ENCODE peak calls at places on chromosomes 4 and X, in five cellular contexts. One of them, this sample, is unnamed.

GRCh38 chrX:16876696-16877095 is 6.5 kb upstream of the RBBP7 start:
- DNase-seq in epithelial cell of esophagus: no peak
- DNase-seq in brain microvascular endothelial cell: no peak
- DNase-seq in tibial artery: no peak
- DNase-seq in dorsolateral prefrontal cortex: no peak
- DNase-seq in this sample: no peak

GRCh38 chr4:167956676-167957075 is 135.7 kb upstream of the ANXA10 start:
- DNase-seq in dorsolateral prefrontal cortex: no peak
- DNase-seq in epithelial cell of esophagus: peak
- DNase-seq in brain microvascular endothelial cell: no peak
- DNase-seq in tibial artery: no peak
- DNase-seq in this sample: peak

GRCh38 chr4:147864591-147864990 is 132.7 kb downstream of the ARHGAP10 start:
- DNase-seq in epithelial cell of esophagus: no peak
- DNase-seq in dorsolateral prefrontal cortex: no peak
- DNase-seq in tibial artery: no peak
- DNase-seq in brain microvascular endothelial cell: no peak
- DNase-seq in this sample: peak

GRCh38 chr4:186669159-186669720 is 54.4 kb downstream of the FAT1 start:
- DNase-seq in brain microvascular endothelial cell: peak
- DNase-seq in tibial artery: peak
- DNase-seq in dorsolateral prefrontal cortex: no peak
- DNase-seq in epithelial cell of esophagus: peak
- DNase-seq in this sample: peak

GRCh38 chr4:26557164-26557563 is 26.7 kb upstream of the TBC1D19 start:
- DNase-seq in dorsolateral prefrontal cortex: no peak
- DNase-seq in epithelial cell of esophagus: peak
- DNase-seq in tibial artery: no peak
- DNase-seq in brain microvascular endothelial cell: peak
- DNase-seq in this sample: peak

GRCh38 chrX:134846042-134846441 is 144.7 kb upstream of the SMIM10 start:
- DNase-seq in tibial artery: no peak
- DNase-seq in brain microvascular endothelial cell: no peak
- DNase-seq in dorsolateral prefrontal cortex: no peak
- DNase-seq in epithelial cell of esophagus: no peak
- DNase-seq in this sample: no peak

GRCh38 chrX:110871839-110872238 is 76.2 kb upstream of the CHRDL1 start:
- DNase-seq in epithelial cell of esophagus: no peak
- DNase-seq in dorsolateral prefrontal cortex: no peak
- DNase-seq in brain microvascular endothelial cell: no peak
- DNase-seq in tibial artery: no peak
- DNase-seq in this sample: no peak

GRCh38 chr4:140423106-140423505 is 4.3 kb downstream of the CLGN start:
- DNase-seq in dorsolateral prefrontal cortex: no peak
- DNase-seq in epithelial cell of esophagus: peak
- DNase-seq in tibial artery: no peak
- DNase-seq in brain microvascular endothelial cell: no peak
- DNase-seq in this sample: peak

GRCh38 chrX:19303216-19303880 is 40.4 kb upstream of the PDHA1 start:
- DNase-seq in tibial artery: peak
- DNase-seq in dorsolateral prefrontal cortex: no peak
- DNase-seq in epithelial cell of esophagus: peak
- DNase-seq in brain microvascular endothelial cell: peak
- DNase-seq in this sample: peak

GRCh38 chrX:79854469-79854868 is 160.1 kb upstream of the TBX22 start:
- DNase-seq in brain microvascular endothelial cell: no peak
- DNase-seq in epithelial cell of esophagus: no peak
- DNase-seq in dorsolateral prefrontal cortex: no peak
- DNase-seq in tibial artery: no peak
- DNase-seq in this sample: no peak

GRCh38 chr4:8664031-8664805 is 71.7 kb downstream of the CPZ start:
- DNase-seq in tibial artery: no peak
- DNase-seq in dorsolateral prefrontal cortex: no peak
- DNase-seq in epithelial cell of esophagus: no peak
- DNase-seq in brain microvascular endothelial cell: no peak
- DNase-seq in this sample: no peak

GRCh38 chr4:107151173-107151572 is 115.1 kb upstream of the DKK2 start:
- DNase-seq in epithelial cell of esophagus: no peak
- DNase-seq in tibial artery: no peak
- DNase-seq in brain microvascular endothelial cell: no peak
- DNase-seq in dorsolateral prefrontal cortex: no peak
- DNase-seq in this sample: no peak

GRCh38 chr4:8940792-8941491 is 69.3 kb upstream of the HMX1 start:
- DNase-seq in tibial artery: no peak
- DNase-seq in epithelial cell of esophagus: no peak
- DNase-seq in dorsolateral prefrontal cortex: no peak
- DNase-seq in brain microvascular endothelial cell: no peak
- DNase-seq in this sample: no peak

GRCh38 chr4:25180524-25181131 is 20.4 kb upstream of the SEPSECS start:
- DNase-seq in dorsolateral prefrontal cortex: no peak
- DNase-seq in brain microvascular endothelial cell: peak
- DNase-seq in epithelial cell of esophagus: peak
- DNase-seq in tibial artery: no peak
- DNase-seq in this sample: no peak

GRCh38 chr4:48506716-48507115 is 16.7 kb downstream of the ZAR1 start:
- DNase-seq in brain microvascular endothelial cell: no peak
- DNase-seq in epithelial cell of esophagus: no peak
- DNase-seq in tibial artery: no peak
- DNase-seq in dorsolateral prefrontal cortex: no peak
- DNase-seq in this sample: no peak

GRCh38 chr4:64465263-64465662 is 56.0 kb upstream of the TECRL start:
- DNase-seq in brain microvascular endothelial cell: peak
- DNase-seq in dorsolateral prefrontal cortex: no peak
- DNase-seq in epithelial cell of esophagus: no peak
- DNase-seq in tibial artery: no peak
- DNase-seq in this sample: no peak

GRCh38 chrX:65581661-65582339 is 47.2 kb upstream of the LAS1L start:
- DNase-seq in tibial artery: peak
- DNase-seq in brain microvascular endothelial cell: peak
- DNase-seq in epithelial cell of esophagus: peak
- DNase-seq in dorsolateral prefrontal cortex: peak
- DNase-seq in this sample: peak

GRCh38 chr4:87913871-87914270 is 61.6 kb upstream of the SPP1 start:
- DNase-seq in dorsolateral prefrontal cortex: no peak
- DNase-seq in epithelial cell of esophagus: no peak
- DNase-seq in tibial artery: no peak
- DNase-seq in brain microvascular endothelial cell: no peak
- DNase-seq in this sample: no peak

GRCh38 chrX:135295238-135295943 is 13.9 kb upstream of the ETDC start:
- DNase-seq in tibial artery: peak
- DNase-seq in dorsolateral prefrontal cortex: peak
- DNase-seq in epithelial cell of esophagus: peak
- DNase-seq in brain microvascular endothelial cell: peak
- DNase-seq in this sample: peak

GRCh38 chr4:31467781-31468180 is 747.6 kb downstream of the PCDH7 start:
- DNase-seq in brain microvascular endothelial cell: peak
- DNase-seq in tibial artery: no peak
- DNase-seq in dorsolateral prefrontal cortex: no peak
- DNase-seq in epithelial cell of esophagus: peak
- DNase-seq in this sample: no peak

GRCh38 chrX:111284615-111285294 is 14.5 kb upstream of the CAPN6 start:
- DNase-seq in dorsolateral prefrontal cortex: no peak
- DNase-seq in epithelial cell of esophagus: no peak
- DNase-seq in tibial artery: no peak
- DNase-seq in brain microvascular endothelial cell: no peak
- DNase-seq in this sample: no peak

GRCh38 chr4:33407496-33407895 is 2687.3 kb downstream of the PCDH7 start:
- DNase-seq in tibial artery: no peak
- DNase-seq in dorsolateral prefrontal cortex: no peak
- DNase-seq in epithelial cell of esophagus: peak
- DNase-seq in brain microvascular endothelial cell: no peak
- DNase-seq in this sample: peak

GRCh38 chr4:20520901-20521300 is 179.4 kb upstream of the PACRGL start:
- DNase-seq in brain microvascular endothelial cell: peak
- DNase-seq in epithelial cell of esophagus: peak
- DNase-seq in tibial artery: no peak
- DNase-seq in dorsolateral prefrontal cortex: no peak
- DNase-seq in this sample: peak

GRCh38 chr4:114398386-114398785 is 200.2 kb upstream of the UGT8 start:
- DNase-seq in epithelial cell of esophagus: no peak
- DNase-seq in brain microvascular endothelial cell: no peak
- DNase-seq in dorsolateral prefrontal cortex: no peak
- DNase-seq in tibial artery: no peak
- DNase-seq in this sample: no peak

GRCh38 chr4:174697896-174698295 is 131.2 kb downstream of the GLRA3 start:
- DNase-seq in epithelial cell of esophagus: no peak
- DNase-seq in tibial artery: no peak
- DNase-seq in brain microvascular endothelial cell: no peak
- DNase-seq in dorsolateral prefrontal cortex: no peak
- DNase-seq in this sample: no peak

GRCh38 chr4:141131738-141132688 is 1.3 kb downstream of the RNF150 start:
- DNase-seq in tibial artery: peak
- DNase-seq in brain microvascular endothelial cell: peak
- DNase-seq in epithelial cell of esophagus: no peak
- DNase-seq in dorsolateral prefrontal cortex: no peak
- DNase-seq in this sample: peak

GRCh38 chr4:82043809-82044137 is 330.0 kb downstream of the HNRNPD start:
- DNase-seq in epithelial cell of esophagus: peak
- DNase-seq in brain microvascular endothelial cell: no peak
- DNase-seq in dorsolateral prefrontal cortex: no peak
- DNase-seq in tibial artery: no peak
- DNase-seq in this sample: no peak

GRCh38 chr4:32148120-32148666 is 1428.0 kb downstream of the PCDH7 start:
- DNase-seq in dorsolateral prefrontal cortex: no peak
- DNase-seq in tibial artery: no peak
- DNase-seq in brain microvascular endothelial cell: no peak
- DNase-seq in epithelial cell of esophagus: peak
- DNase-seq in this sample: no peak

GRCh38 chrX:129600981-129601424 is 53.8 kb downstream of the APLN start:
- DNase-seq in dorsolateral prefrontal cortex: peak
- DNase-seq in brain microvascular endothelial cell: peak
- DNase-seq in epithelial cell of esophagus: peak
- DNase-seq in tibial artery: no peak
- DNase-seq in this sample: peak

GRCh38 chrX:130213376-130213775 is 41.6 kb downstream of the RAB33A start:
- DNase-seq in epithelial cell of esophagus: no peak
- DNase-seq in tibial artery: no peak
- DNase-seq in dorsolateral prefrontal cortex: no peak
- DNase-seq in brain microvascular endothelial cell: no peak
- DNase-seq in this sample: no peak

GRCh38 chrX:49878834-49879655 is at the start of gene USP27X:
- DNase-seq in brain microvascular endothelial cell: peak
- DNase-seq in tibial artery: peak
- DNase-seq in epithelial cell of esophagus: peak
- DNase-seq in dorsolateral prefrontal cortex: peak
- DNase-seq in this sample: peak

GRCh38 chr4:137545461-137545861 is 13.2 kb upstream of the PCDH18 start:
- DNase-seq in dorsolateral prefrontal cortex: peak
- DNase-seq in tibial artery: peak
- DNase-seq in epithelial cell of esophagus: no peak
- DNase-seq in brain microvascular endothelial cell: peak
- DNase-seq in this sample: peak

GRCh38 chr4:16227462-16227868 is 1.2 kb upstream of the TAPT1 start:
- DNase-seq in tibial artery: peak
- DNase-seq in epithelial cell of esophagus: peak
- DNase-seq in dorsolateral prefrontal cortex: peak
- DNase-seq in brain microvascular endothelial cell: peak
- DNase-seq in this sample: peak

GRCh38 chrX:69025802-69026301 is 139.4 kb downstream of the PJA1 start:
- DNase-seq in tibial artery: no peak
- DNase-seq in epithelial cell of esophagus: peak
- DNase-seq in dorsolateral prefrontal cortex: no peak
- DNase-seq in brain microvascular endothelial cell: peak
- DNase-seq in this sample: no peak

GRCh38 chr4:113899260-113900177 is 79.9 kb downstream of the ARSJ start:
- DNase-seq in dorsolateral prefrontal cortex: no peak
- DNase-seq in tibial artery: no peak
- DNase-seq in brain microvascular endothelial cell: no peak
- DNase-seq in epithelial cell of esophagus: no peak
- DNase-seq in this sample: no peak

GRCh38 chr4:340011-340410 is 2.4 kb downstream of the ZNF141 start:
- DNase-seq in epithelial cell of esophagus: no peak
- DNase-seq in tibial artery: no peak
- DNase-seq in brain microvascular endothelial cell: no peak
- DNase-seq in dorsolateral prefrontal cortex: no peak
- DNase-seq in this sample: no peak
- TF ChIP-seq CTCF in epithelial cell of esophagus: peak
- TF ChIP-seq CTCF in tibial artery: no peak
- TF ChIP-seq CTCF in brain microvascular endothelial cell: no peak
- TF ChIP-seq CTCF in dorsolateral prefrontal cortex: peak
- TF ChIP-seq CTCF in this sample: no peak

GRCh38 chrX:123185714-123186113 is 1.6 kb downstream of the GRIA3 start:
- DNase-seq in epithelial cell of esophagus: no peak
- DNase-seq in dorsolateral prefrontal cortex: no peak
- DNase-seq in tibial artery: no peak
- DNase-seq in brain microvascular endothelial cell: no peak
- DNase-seq in this sample: peak
- H3K4me3 ChIP-seq in epithelial cell of esophagus: peak
- H3K4me3 ChIP-seq in dorsolateral prefrontal cortex: peak
- H3K4me3 ChIP-seq in tibial artery: peak
- H3K4me3 ChIP-seq in brain microvascular endothelial cell: peak
- H3K4me3 ChIP-seq in this sample: peak

DNA sequence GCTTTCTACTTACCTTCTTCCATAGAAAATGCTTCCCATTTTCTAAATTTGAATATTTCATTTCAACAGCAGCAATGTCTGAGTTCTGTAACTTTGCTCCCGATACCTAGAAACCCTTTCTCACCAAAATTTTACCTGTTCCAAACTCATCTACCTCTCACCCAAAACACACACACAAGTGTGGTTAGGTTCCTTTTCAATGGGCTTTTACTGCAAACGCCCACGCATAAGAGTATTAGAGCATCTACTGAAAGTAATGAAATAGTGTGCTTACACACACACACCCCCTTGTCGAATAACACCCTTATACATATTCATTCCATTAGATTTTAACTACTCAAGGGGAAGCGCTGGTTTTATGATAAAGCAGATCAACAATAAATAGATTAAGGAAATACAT is 610.3 kb upstream of the AADAT start:
- DNase-seq in brain microvascular endothelial cell: no peak
- DNase-seq in epithelial cell of esophagus: no peak
- DNase-seq in tibial artery: no peak
- DNase-seq in dorsolateral prefrontal cortex: no peak
- DNase-seq in this sample: no peak
- TF ChIP-seq CTCF in brain microvascular endothelial cell: no peak
- TF ChIP-seq CTCF in epithelial cell of esophagus: no peak
- TF ChIP-seq CTCF in tibial artery: no peak
- TF ChIP-seq CTCF in dorsolateral prefrontal cortex: no peak
- TF ChIP-seq CTCF in this sample: no peak

DNA sequence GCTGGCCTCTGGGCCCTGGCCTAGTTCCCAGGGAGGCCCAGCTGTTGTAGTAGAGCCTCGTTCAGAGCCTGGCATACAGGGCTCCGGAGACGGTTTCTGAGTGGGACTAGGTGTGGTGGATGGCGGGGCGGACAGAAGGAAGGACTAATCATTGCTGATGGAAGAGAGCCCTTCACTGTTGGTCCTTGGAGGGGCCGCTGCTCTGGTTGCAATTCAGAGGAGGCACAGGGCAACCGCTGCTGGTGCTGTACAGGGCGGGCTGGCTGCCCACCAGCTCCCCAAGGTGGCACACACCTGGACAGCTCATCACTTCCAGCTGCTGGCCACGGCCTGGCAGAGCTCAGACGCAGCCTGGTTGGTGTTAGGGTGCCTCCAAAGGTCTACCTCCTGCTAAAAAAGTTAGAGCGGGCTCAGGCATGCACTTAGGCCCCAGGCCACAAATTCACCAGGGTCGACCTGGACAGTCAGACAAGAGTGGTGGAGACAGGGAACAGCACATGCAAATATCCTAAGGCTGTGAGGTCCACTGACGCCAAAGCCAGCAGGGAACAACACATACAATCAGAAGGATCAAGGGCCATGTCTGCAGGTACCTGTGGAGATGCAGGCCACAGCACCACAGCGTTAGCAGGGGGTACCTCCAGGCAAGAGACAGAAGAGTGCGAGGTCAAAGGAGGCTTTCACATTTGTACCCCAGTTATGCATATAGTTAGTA is 7.5 kb upstream of the RNF4 start:
- DNase-seq in epithelial cell of esophagus: no peak
- DNase-seq in brain microvascular endothelial cell: no peak
- DNase-seq in dorsolateral prefrontal cortex: no peak
- DNase-seq in tibial artery: no peak
- DNase-seq in this sample: no peak
- H3K4me3 ChIP-seq in epithelial cell of esophagus: no peak
- H3K4me3 ChIP-seq in brain microvascular endothelial cell: no peak
- H3K4me3 ChIP-seq in dorsolateral prefrontal cortex: no peak
- H3K4me3 ChIP-seq in tibial artery: no peak
- H3K4me3 ChIP-seq in this sample: no peak